ENCODE peak calls at places on chromosomes 7 and 10, in ten cellular contexts. One of them, this sample, is unnamed.

GRCh38 chr10:53045315-53045714 is 272.7 kb upstream of the MBL2 start:
- DNase-seq in neural crest cell: no peak
- DNase-seq in amniotic stem cell: no peak
- DNase-seq in adrenal gland: no peak
- DNase-seq in NCI-H345: no peak
- DNase-seq in EL: no peak
- DNase-seq in stimulated activated naive CD8-positive, alpha-beta T cell treated with anti-CD3 and anti-CD28 coated beads, Interleukin-15, amount 100 ng/mL, for 72 hours: no peak
- DNase-seq in myocyte: no peak
- DNase-seq in DMS79: no peak
- DNase-seq in OCI-M1: no peak
- DNase-seq in this sample: no peak

GRCh38 chr10:3530346-3531096 is 254.5 kb downstream of the KLF6 start:
- DNase-seq in neural crest cell: no peak
- DNase-seq in amniotic stem cell: no peak
- DNase-seq in adrenal gland: no peak
- DNase-seq in NCI-H345: no peak
- DNase-seq in EL: no peak
- DNase-seq in stimulated activated naive CD8-positive, alpha-beta T cell treated with anti-CD3 and anti-CD28 coated beads, Interleukin-15, amount 100 ng/mL, for 72 hours: no peak
- DNase-seq in myocyte: no peak
- DNase-seq in DMS79: no peak
- DNase-seq in OCI-M1: no peak
- DNase-seq in this sample: no peak

GRCh38 chr7:129684777-129685176 is 73.3 kb downstream of the NRF1 start:
- DNase-seq in neural crest cell: no peak
- DNase-seq in amniotic stem cell: no peak
- DNase-seq in adrenal gland: peak
- DNase-seq in NCI-H345: peak
- DNase-seq in EL: peak
- DNase-seq in stimulated activated naive CD8-positive, alpha-beta T cell treated with anti-CD3 and anti-CD28 coated beads, Interleukin-15, amount 100 ng/mL, for 72 hours: no peak
- DNase-seq in myocyte: no peak
- DNase-seq in DMS79: peak
- DNase-seq in OCI-M1: no peak
- DNase-seq in this sample: no peak

GRCh38 chr7:158856883-158857668 is 718 bp downstream of the DYNC2I1 start:
- DNase-seq in neural crest cell: no peak
- DNase-seq in amniotic stem cell: no peak
- DNase-seq in adrenal gland: no peak
- DNase-seq in NCI-H345: no peak
- DNase-seq in EL: no peak
- DNase-seq in stimulated activated naive CD8-positive, alpha-beta T cell treated with anti-CD3 and anti-CD28 coated beads, Interleukin-15, amount 100 ng/mL, for 72 hours: no peak
- DNase-seq in myocyte: no peak
- DNase-seq in DMS79: no peak
- DNase-seq in OCI-M1: peak
- DNase-seq in this sample: no peak

GRCh38 chr10:68327889-68328786 is 3.7 kb upstream of the HNRNPH3 start:
- DNase-seq in neural crest cell: no peak
- DNase-seq in amniotic stem cell: peak
- DNase-seq in adrenal gland: peak
- DNase-seq in NCI-H345: no peak
- DNase-seq in EL: peak
- DNase-seq in stimulated activated naive CD8-positive, alpha-beta T cell treated with anti-CD3 and anti-CD28 coated beads, Interleukin-15, amount 100 ng/mL, for 72 hours: no peak
- DNase-seq in myocyte: peak
- DNase-seq in DMS79: no peak
- DNase-seq in OCI-M1: peak
- DNase-seq in this sample: peak

GRCh38 chr7:79719216-79719615 is 265.7 kb upstream of the MAGI2 start:
- DNase-seq in neural crest cell: no peak
- DNase-seq in amniotic stem cell: no peak
- DNase-seq in adrenal gland: no peak
- DNase-seq in NCI-H345: no peak
- DNase-seq in EL: no peak
- DNase-seq in stimulated activated naive CD8-positive, alpha-beta T cell treated with anti-CD3 and anti-CD28 coated beads, Interleukin-15, amount 100 ng/mL, for 72 hours: no peak
- DNase-seq in myocyte: no peak
- DNase-seq in DMS79: no peak
- DNase-seq in OCI-M1: no peak
- DNase-seq in this sample: no peak

GRCh38 chr10:34235164-34235832 is 579.8 kb downstream of the PARD3 start:
- DNase-seq in neural crest cell: no peak
- DNase-seq in amniotic stem cell: no peak
- DNase-seq in adrenal gland: no peak
- DNase-seq in NCI-H345: no peak
- DNase-seq in EL: peak
- DNase-seq in stimulated activated naive CD8-positive, alpha-beta T cell treated with anti-CD3 and anti-CD28 coated beads, Interleukin-15, amount 100 ng/mL, for 72 hours: no peak
- DNase-seq in myocyte: peak
- DNase-seq in DMS79: no peak
- DNase-seq in OCI-M1: no peak
- DNase-seq in this sample: peak

GRCh38 chr7:23895666-23896096 is 185.7 kb downstream of the STK31 start:
- DNase-seq in neural crest cell: no peak
- DNase-seq in amniotic stem cell: no peak
- DNase-seq in adrenal gland: no peak
- DNase-seq in NCI-H345: no peak
- DNase-seq in EL: peak
- DNase-seq in stimulated activated naive CD8-positive, alpha-beta T cell treated with anti-CD3 and anti-CD28 coated beads, Interleukin-15, amount 100 ng/mL, for 72 hours: no peak
- DNase-seq in myocyte: peak
- DNase-seq in DMS79: no peak
- DNase-seq in OCI-M1: peak
- DNase-seq in this sample: no peak

GRCh38 chr7:32241636-32242035 is 171.4 kb upstream of the PDE1C start:
- DNase-seq in neural crest cell: no peak
- DNase-seq in amniotic stem cell: no peak
- DNase-seq in adrenal gland: no peak
- DNase-seq in NCI-H345: no peak
- DNase-seq in EL: no peak
- DNase-seq in stimulated activated naive CD8-positive, alpha-beta T cell treated with anti-CD3 and anti-CD28 coated beads, Interleukin-15, amount 100 ng/mL, for 72 hours: no peak
- DNase-seq in myocyte: no peak
- DNase-seq in DMS79: no peak
- DNase-seq in OCI-M1: no peak
- DNase-seq in this sample: no peak

GRCh38 chr7:116733924-116734591 is 62.1 kb downstream of the MET start:
- DNase-seq in neural crest cell: no peak
- DNase-seq in amniotic stem cell: no peak
- DNase-seq in adrenal gland: no peak
- DNase-seq in NCI-H345: no peak
- DNase-seq in EL: no peak
- DNase-seq in stimulated activated naive CD8-positive, alpha-beta T cell treated with anti-CD3 and anti-CD28 coated beads, Interleukin-15, amount 100 ng/mL, for 72 hours: no peak
- DNase-seq in myocyte: peak
- DNase-seq in DMS79: no peak
- DNase-seq in OCI-M1: no peak
- DNase-seq in this sample: no peak

GRCh38 chr7:122988333-122988732 is 7.2 kb downstream of the TAS2R16 start:
- DNase-seq in neural crest cell: no peak
- DNase-seq in amniotic stem cell: no peak
- DNase-seq in adrenal gland: no peak
- DNase-seq in NCI-H345: no peak
- DNase-seq in EL: no peak
- DNase-seq in stimulated activated naive CD8-positive, alpha-beta T cell treated with anti-CD3 and anti-CD28 coated beads, Interleukin-15, amount 100 ng/mL, for 72 hours: no peak
- DNase-seq in myocyte: no peak
- DNase-seq in DMS79: no peak
- DNase-seq in OCI-M1: no peak
- DNase-seq in this sample: no peak

GRCh38 chr10:69635428-69636272 is 5.6 kb downstream of the FAM241B start:
- DNase-seq in neural crest cell: no peak
- DNase-seq in amniotic stem cell: no peak
- DNase-seq in adrenal gland: no peak
- DNase-seq in NCI-H345: no peak
- DNase-seq in EL: no peak
- DNase-seq in stimulated activated naive CD8-positive, alpha-beta T cell treated with anti-CD3 and anti-CD28 coated beads, Interleukin-15, amount 100 ng/mL, for 72 hours: no peak
- DNase-seq in myocyte: no peak
- DNase-seq in DMS79: no peak
- DNase-seq in OCI-M1: no peak
- DNase-seq in this sample: no peak

GRCh38 chr10:69645751-69646687 is 16.0 kb downstream of the FAM241B start:
- DNase-seq in neural crest cell: peak
- DNase-seq in amniotic stem cell: no peak
- DNase-seq in adrenal gland: no peak
- DNase-seq in NCI-H345: no peak
- DNase-seq in EL: no peak
- DNase-seq in stimulated activated naive CD8-positive, alpha-beta T cell treated with anti-CD3 and anti-CD28 coated beads, Interleukin-15, amount 100 ng/mL, for 72 hours: no peak
- DNase-seq in myocyte: no peak
- DNase-seq in DMS79: peak
- DNase-seq in OCI-M1: no peak
- DNase-seq in this sample: no peak

GRCh38 chr10:90865400-90865799 is 6.4 kb upstream of the RPP30 start:
- DNase-seq in neural crest cell: no peak
- DNase-seq in amniotic stem cell: peak
- DNase-seq in adrenal gland: no peak
- DNase-seq in NCI-H345: no peak
- DNase-seq in EL: peak
- DNase-seq in stimulated activated naive CD8-positive, alpha-beta T cell treated with anti-CD3 and anti-CD28 coated beads, Interleukin-15, amount 100 ng/mL, for 72 hours: no peak
- DNase-seq in myocyte: no peak
- DNase-seq in DMS79: no peak
- DNase-seq in OCI-M1: peak
- DNase-seq in this sample: no peak

GRCh38 chr10:76114556-76114955 is 683.1 kb downstream of the LRMDA start:
- DNase-seq in neural crest cell: no peak
- DNase-seq in amniotic stem cell: no peak
- DNase-seq in adrenal gland: no peak
- DNase-seq in NCI-H345: peak
- DNase-seq in EL: no peak
- DNase-seq in stimulated activated naive CD8-positive, alpha-beta T cell treated with anti-CD3 and anti-CD28 coated beads, Interleukin-15, amount 100 ng/mL, for 72 hours: no peak
- DNase-seq in myocyte: no peak
- DNase-seq in DMS79: no peak
- DNase-seq in OCI-M1: no peak
- DNase-seq in this sample: no peak

GRCh38 chr7:128053023-128053422 is 21.8 kb upstream of the LRRC4 start:
- DNase-seq in neural crest cell: no peak
- DNase-seq in amniotic stem cell: no peak
- DNase-seq in adrenal gland: no peak
- DNase-seq in NCI-H345: peak
- DNase-seq in EL: peak
- DNase-seq in stimulated activated naive CD8-positive, alpha-beta T cell treated with anti-CD3 and anti-CD28 coated beads, Interleukin-15, amount 100 ng/mL, for 72 hours: no peak
- DNase-seq in myocyte: peak
- DNase-seq in DMS79: peak
- DNase-seq in OCI-M1: peak
- DNase-seq in this sample: peak

GRCh38 chr10:111017093-111017492 is 59.7 kb upstream of the ADRA2A start:
- DNase-seq in neural crest cell: no peak
- DNase-seq in amniotic stem cell: no peak
- DNase-seq in adrenal gland: no peak
- DNase-seq in NCI-H345: no peak
- DNase-seq in EL: no peak
- DNase-seq in stimulated activated naive CD8-positive, alpha-beta T cell treated with anti-CD3 and anti-CD28 coated beads, Interleukin-15, amount 100 ng/mL, for 72 hours: no peak
- DNase-seq in myocyte: no peak
- DNase-seq in DMS79: no peak
- DNase-seq in OCI-M1: no peak
- DNase-seq in this sample: no peak

GRCh38 chr7:6365451-6365850 is 82.3 kb downstream of the DAGLB start:
- DNase-seq in neural crest cell: no peak
- DNase-seq in amniotic stem cell: no peak
- DNase-seq in adrenal gland: no peak
- DNase-seq in NCI-H345: no peak
- DNase-seq in EL: no peak
- DNase-seq in stimulated activated naive CD8-positive, alpha-beta T cell treated with anti-CD3 and anti-CD28 coated beads, Interleukin-15, amount 100 ng/mL, for 72 hours: no peak
- DNase-seq in myocyte: no peak
- DNase-seq in DMS79: no peak
- DNase-seq in OCI-M1: no peak
- DNase-seq in this sample: no peak

GRCh38 chr7:27182285-27182827 is 2.7 kb downstream of the HOXA11 start:
- DNase-seq in neural crest cell: no peak
- DNase-seq in amniotic stem cell: no peak
- DNase-seq in adrenal gland: no peak
- DNase-seq in NCI-H345: no peak
- DNase-seq in EL: peak
- DNase-seq in stimulated activated naive CD8-positive, alpha-beta T cell treated with anti-CD3 and anti-CD28 coated beads, Interleukin-15, amount 100 ng/mL, for 72 hours: no peak
- DNase-seq in myocyte: no peak
- DNase-seq in DMS79: no peak
- DNase-seq in OCI-M1: no peak
- DNase-seq in this sample: no peak

GRCh38 chr7:2508327-2509231 is 11.0 kb upstream of the LFNG start:
- DNase-seq in neural crest cell: no peak
- DNase-seq in amniotic stem cell: no peak
- DNase-seq in adrenal gland: peak
- DNase-seq in NCI-H345: no peak
- DNase-seq in EL: peak
- DNase-seq in stimulated activated naive CD8-positive, alpha-beta T cell treated with anti-CD3 and anti-CD28 coated beads, Interleukin-15, amount 100 ng/mL, for 72 hours: no peak
- DNase-seq in myocyte: peak
- DNase-seq in DMS79: peak
- DNase-seq in OCI-M1: peak
- DNase-seq in this sample: no peak

GRCh38 chr7:91692800-91693199 is 187.7 kb downstream of the MTERF1 start:
- DNase-seq in neural crest cell: no peak
- DNase-seq in amniotic stem cell: no peak
- DNase-seq in adrenal gland: no peak
- DNase-seq in NCI-H345: no peak
- DNase-seq in EL: no peak
- DNase-seq in stimulated activated naive CD8-positive, alpha-beta T cell treated with anti-CD3 and anti-CD28 coated beads, Interleukin-15, amount 100 ng/mL, for 72 hours: no peak
- DNase-seq in myocyte: no peak
- DNase-seq in DMS79: no peak
- DNase-seq in OCI-M1: no peak
- DNase-seq in this sample: no peak

GRCh38 chr10:84416245-84416555 is 87.8 kb downstream of the CCSER2 start:
- DNase-seq in neural crest cell: no peak
- DNase-seq in amniotic stem cell: no peak
- DNase-seq in adrenal gland: no peak
- DNase-seq in NCI-H345: no peak
- DNase-seq in EL: no peak
- DNase-seq in stimulated activated naive CD8-positive, alpha-beta T cell treated with anti-CD3 and anti-CD28 coated beads, Interleukin-15, amount 100 ng/mL, for 72 hours: no peak
- DNase-seq in myocyte: no peak
- DNase-seq in DMS79: no peak
- DNase-seq in OCI-M1: no peak
- DNase-seq in this sample: no peak

GRCh38 chr7:7524121-7524520 is 11.6 kb downstream of the COL28A1 start:
- DNase-seq in neural crest cell: no peak
- DNase-seq in amniotic stem cell: no peak
- DNase-seq in adrenal gland: no peak
- DNase-seq in NCI-H345: no peak
- DNase-seq in EL: no peak
- DNase-seq in stimulated activated naive CD8-positive, alpha-beta T cell treated with anti-CD3 and anti-CD28 coated beads, Interleukin-15, amount 100 ng/mL, for 72 hours: no peak
- DNase-seq in myocyte: peak
- DNase-seq in DMS79: no peak
- DNase-seq in OCI-M1: no peak
- DNase-seq in this sample: no peak

GRCh38 chr10:7391748-7392147 is 19.1 kb downstream of the SFMBT2 start:
- DNase-seq in neural crest cell: no peak
- DNase-seq in amniotic stem cell: no peak
- DNase-seq in adrenal gland: no peak
- DNase-seq in NCI-H345: no peak
- DNase-seq in EL: no peak
- DNase-seq in stimulated activated naive CD8-positive, alpha-beta T cell treated with anti-CD3 and anti-CD28 coated beads, Interleukin-15, amount 100 ng/mL, for 72 hours: no peak
- DNase-seq in myocyte: no peak
- DNase-seq in DMS79: no peak
- DNase-seq in OCI-M1: no peak
- DNase-seq in this sample: no peak

GRCh38 chr10:22427101-22427500 is 81.8 kb downstream of the SPAG6 start:
- DNase-seq in neural crest cell: no peak
- DNase-seq in amniotic stem cell: no peak
- DNase-seq in adrenal gland: peak
- DNase-seq in NCI-H345: no peak
- DNase-seq in EL: peak
- DNase-seq in stimulated activated naive CD8-positive, alpha-beta T cell treated with anti-CD3 and anti-CD28 coated beads, Interleukin-15, amount 100 ng/mL, for 72 hours: no peak
- DNase-seq in myocyte: no peak
- DNase-seq in DMS79: no peak
- DNase-seq in OCI-M1: no peak
- DNase-seq in this sample: no peak

GRCh38 chr7:106486331-106486730 is 174.6 kb downstream of the CCDC71L start:
- DNase-seq in neural crest cell: no peak
- DNase-seq in amniotic stem cell: no peak
- DNase-seq in adrenal gland: no peak
- DNase-seq in NCI-H345: no peak
- DNase-seq in EL: peak
- DNase-seq in stimulated activated naive CD8-positive, alpha-beta T cell treated with anti-CD3 and anti-CD28 coated beads, Interleukin-15, amount 100 ng/mL, for 72 hours: no peak
- DNase-seq in myocyte: no peak
- DNase-seq in DMS79: no peak
- DNase-seq in OCI-M1: no peak
- DNase-seq in this sample: no peak

GRCh38 chr7:157784114-157784835 is 447.5 kb downstream of the DNAJB6 start:
- DNase-seq in neural crest cell: no peak
- DNase-seq in amniotic stem cell: no peak
- DNase-seq in adrenal gland: no peak
- DNase-seq in NCI-H345: no peak
- DNase-seq in EL: no peak
- DNase-seq in stimulated activated naive CD8-positive, alpha-beta T cell treated with anti-CD3 and anti-CD28 coated beads, Interleukin-15, amount 100 ng/mL, for 72 hours: no peak
- DNase-seq in myocyte: no peak
- DNase-seq in DMS79: no peak
- DNase-seq in OCI-M1: no peak
- DNase-seq in this sample: no peak

GRCh38 chr10:125296598-125296997 is 136.2 kb upstream of the CTBP2 start:
- DNase-seq in neural crest cell: no peak
- DNase-seq in amniotic stem cell: no peak
- DNase-seq in adrenal gland: no peak
- DNase-seq in NCI-H345: no peak
- DNase-seq in EL: no peak
- DNase-seq in stimulated activated naive CD8-positive, alpha-beta T cell treated with anti-CD3 and anti-CD28 coated beads, Interleukin-15, amount 100 ng/mL, for 72 hours: no peak
- DNase-seq in myocyte: no peak
- DNase-seq in DMS79: no peak
- DNase-seq in OCI-M1: no peak
- DNase-seq in this sample: no peak